ENCODE peak calls at places on chromosome 1, in five cellular contexts. N, F, O, J and Y are unnamed samples.

GRCh38 chr1:159938221-159938852 is 7.1 kb downstream of the IGSF9 start:
- DNase-seq in N (no peak), F (no peak), J (no peak), O (peak; percentile 62), Y (no peak)

GRCh38 chr1:28233264-28233606 is 406 bp upstream of the DNAJC8 start:
- DNase-seq in J (no peak), F (no peak), N (no peak), O (no peak), Y (no peak)

GRCh38 chr1:186463511-186463910 is 2.6 kb upstream of the PDC start:
- DNase-seq in N (no peak), F (no peak), J (no peak), O (no peak), Y (no peak)

GRCh38 chr1:91427741-91428140 is 23.1 kb upstream of the HFM1 start:
- DNase-seq in O (no peak), F (no peak), N (no peak), J (no peak), Y (no peak)

GRCh38 chr1:34885405-34886247 is 26.1 kb upstream of the SMIM12 start:
- DNase-seq in F (peak; percentile 24), O (peak; percentile 85), J (no peak), N (no peak), Y (no peak)

GRCh38 chr1:184244962-184245361 is 141.9 kb upstream of the C1orf21 start:
- DNase-seq in J (no peak), N (no peak), O (no peak), F (no peak), Y (no peak)

GRCh38 chr1:63931468-63931867 is 157.7 kb downstream of the ROR1 start:
- DNase-seq in N (no peak), J (peak; percentile 79), F (no peak), O (no peak), Y (no peak)

GRCh38 chr1:202105571-202106339 is 17.0 kb upstream of the GPR37L1 start:
- DNase-seq in N (no peak), J (peak; percentile 59), F (no peak), O (no peak), Y (peak; percentile 87)

GRCh38 chr1:151238467-151238739 is 16.1 kb upstream of the PSMD4 start:
- DNase-seq in F (no peak), O (no peak), J (peak; percentile 96), N (no peak), Y (no peak)

GRCh38 chr1:116255933-116256649 is 117.0 kb upstream of the ATP1A1 start:
- DNase-seq in O (no peak), N (no peak), J (no peak), F (no peak), Y (no peak)

GRCh38 chr1:248714248-248714647 is 11.7 kb upstream of the OR14I1 start:
- DNase-seq in F (no peak), O (no peak), N (no peak), J (no peak), Y (no peak)

GRCh38 chr1:163257763-163258162 is 55.0 kb upstream of the RGS5 start:
- DNase-seq in J (no peak), F (no peak), N (no peak), O (no peak), Y (no peak)

GRCh38 chr1:59553381-59553780 is 256.5 kb downstream of the FGGY start:
- DNase-seq in J (peak; percentile 27), O (no peak), F (no peak), N (no peak), Y (no peak)

GRCh38 chr1:32215629-32216505 is 6.3 kb downstream of the TMEM234 start:
- DNase-seq in N (peak; percentile 56), O (peak; percentile 80), J (peak; percentile 66), F (no peak), Y (no peak)

GRCh38 chr1:184051138-184051484 is 419 bp upstream of the TSEN15 start:
- DNase-seq in O (no peak), F (no peak), N (no peak), J (no peak), Y (no peak)

GRCh38 chr1:7177021-7177420 is 391.8 kb downstream of the CAMTA1 start:
- DNase-seq in F (no peak), N (no peak), O (no peak), J (no peak), Y (no peak)

GRCh38 chr1:16181887-16182719 is 26.2 kb upstream of the EPHA2 start:
- DNase-seq in O (peak; percentile 93), J (peak; percentile 89), F (no peak), N (peak; percentile 84), Y (peak; percentile 97)

GRCh38 chr1:30779294-30780071 is 21.9 kb upstream of the LAPTM5 start:
- DNase-seq in J (peak; percentile 48), N (peak; percentile 96), O (peak; percentile 97), F (peak; percentile 89), Y (peak; percentile 92)

GRCh38 chr1:16189921-16190499 is 22.4 kb downstream of the ARHGEF19 start:
- DNase-seq in J (no peak), F (no peak), O (no peak), N (no peak), Y (peak; percentile 68)

GRCh38 chr1:1942753-1943656 is 23.9 kb upstream of the TMEM52 start:
- DNase-seq in O (peak; percentile 67), J (no peak), N (no peak), F (no peak), Y (peak; percentile 78)

GRCh38 chr1:31954607-31955283 is 16.6 kb upstream of the PTP4A2 start:
- DNase-seq in J (peak; percentile 99), O (peak; percentile 93), F (no peak), N (peak; percentile 90), Y (peak; percentile 90)

GRCh38 chr1:89065077-89065868 is at the start of gene GBP1:
- DNase-seq in F (no peak), O (no peak), J (peak; percentile 88), N (peak; percentile 61), Y (no peak)

GRCh38 chr1:156898151-156898550 is 4.6 kb downstream of the PEAR1 start:
- DNase-seq in N (peak; percentile 27), J (peak; percentile 72), F (no peak), O (no peak), Y (peak; percentile 91)

GRCh38 chr1:15948091-15948591 is 27.8 kb downstream of the ZBTB17 start:
- DNase-seq in J (no peak), F (no peak), N (no peak), O (peak; percentile 77), Y (peak; percentile 78)

GRCh38 chr1:92583821-92584760 is 97.4 kb upstream of the GFI1 start:
- DNase-seq in N (no peak), F (no peak), O (no peak), J (peak; percentile 82), Y (no peak)

GRCh38 chr1:113934006-113934405 is 4.9 kb downstream of the HIPK1 start:
- DNase-seq in N (no peak), J (no peak), O (no peak), F (no peak), Y (no peak)

GRCh38 chr1:113929750-113930498 is 800 bp downstream of the HIPK1 start:
- DNase-seq in J (peak; percentile 17), F (peak; percentile 55), N (no peak), O (peak; percentile 85), Y (peak; percentile 85)

GRCh38 chr1:113930499-113931161 is 1.5 kb downstream of the HIPK1 start:
- DNase-seq in N (no peak), J (peak; percentile 83), O (no peak), F (peak; percentile 55), Y (no peak)

GRCh38 chr1:113928950-113929749 is at the start of gene HIPK1:
- DNase-seq in O (peak; percentile 98), N (peak; percentile 90), J (peak; percentile 82), F (peak; percentile 90), Y (peak; percentile 97)

DNA sequence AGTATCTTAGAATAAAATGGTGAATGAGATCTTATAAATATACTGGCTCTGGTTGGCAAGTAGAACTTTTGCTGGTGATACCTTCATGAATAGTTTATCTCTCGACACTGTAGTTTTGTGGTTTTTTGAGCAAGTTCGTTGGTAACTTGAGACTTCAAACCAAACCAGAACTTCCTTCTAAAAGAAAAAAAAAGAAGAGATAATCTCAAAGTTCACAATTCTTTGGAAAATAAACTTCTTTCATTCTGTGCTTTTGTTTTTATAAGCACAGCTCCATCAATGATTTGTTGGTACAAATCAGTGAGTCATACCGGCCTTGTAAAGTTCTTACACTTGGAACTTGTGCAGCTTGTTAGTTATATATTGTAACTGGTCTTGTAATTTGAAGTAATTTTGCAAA is 2.3 kb downstream of the HIPK1 start:
- DNase-seq in F (no peak), O (no peak), N (no peak), J (peak; percentile 83), Y (no peak)
- H3K27ac ChIP-seq in F (peak overlapping the region; percentile 97), O (no peak overlapping the region), N (peak overlapping the region; percentile 97), J (peak overlapping the region; percentile 37), Y (peak overlapping the region; percentile 30)

GRCh38 chr1:26704629-26705028 is 8.8 kb downstream of the ARID1A start:
- DNase-seq in F (no peak), N (no peak), J (no peak), O (no peak), Y (no peak)
- H3K9me3 ChIP-seq in F (no peaks in the 10 kb centered on the region), N (no peaks in the 10 kb centered on the region), J (no peaks in the 10 kb centered on the region), O (no peaks in the 10 kb centered on the region), Y (no peaks in the 10 kb centered on the region)

DNA sequence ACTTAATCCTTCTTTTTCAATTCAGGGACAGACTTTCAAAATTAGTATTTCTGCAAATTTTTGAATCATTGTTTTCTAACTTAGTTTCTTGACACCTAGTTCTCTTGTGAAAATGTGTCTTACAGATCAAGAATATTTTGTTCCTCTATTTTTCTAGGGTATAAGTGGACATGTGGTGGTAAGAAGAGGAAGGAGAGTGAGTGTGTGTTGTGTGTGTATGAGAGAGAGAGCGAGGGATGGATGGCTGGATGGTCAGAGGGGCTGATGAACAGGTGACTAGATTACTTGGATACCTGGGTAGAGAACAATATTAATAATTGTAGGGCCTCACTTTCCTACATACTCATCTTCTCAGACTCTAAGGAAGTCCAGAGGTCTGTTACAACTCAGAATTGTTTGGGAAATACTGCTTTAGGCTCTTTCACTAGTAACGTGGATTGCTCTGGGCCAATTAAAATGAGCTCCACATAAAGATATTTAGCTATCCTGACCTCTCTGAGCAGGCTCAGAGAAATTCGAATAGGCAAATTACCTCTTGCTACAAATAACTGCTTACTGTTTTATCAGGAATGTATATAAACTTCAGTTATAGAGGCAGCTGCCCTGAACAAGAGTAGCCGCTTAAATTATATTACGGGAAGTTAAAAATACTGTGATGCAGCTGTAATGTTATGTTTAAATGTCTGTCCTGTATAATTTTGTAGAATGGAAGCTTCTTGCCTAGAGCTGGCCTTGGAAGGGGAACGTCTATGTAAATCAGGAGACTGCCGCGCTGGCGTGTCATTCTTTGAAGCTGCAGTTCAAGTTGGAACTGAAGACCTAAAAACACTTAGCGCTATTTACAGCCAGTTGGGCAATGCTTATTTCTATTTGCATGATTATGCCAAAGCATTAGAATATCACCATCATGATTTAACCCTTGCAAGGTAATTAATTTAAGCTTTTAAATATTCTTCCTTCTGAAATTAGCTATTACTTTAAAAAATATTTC is 19.7 kb downstream of the GPSM2 start:
- DNase-seq in O (no peak), F (no peak), N (no peak), J (peak; percentile 66), Y (no peak)
- H3K27ac ChIP-seq in O (no peak overlapping the region), F (no peak overlapping the region), N (peak overlapping the region; percentile 53), J (peak overlapping the region; percentile 35), Y (no peak overlapping the region)

GRCh38 chr1:236204656-236205055 is 62.3 kb downstream of the GPR137B start:
- DNase-seq in N (no peak), F (no peak), J (peak; percentile 30), O (no peak), Y (no peak)

GRCh38 chr1:236204043-236204442 is 61.7 kb downstream of the GPR137B start:
- DNase-seq in J (peak; percentile 65), F (no peak), N (no peak), O (no peak), Y (no peak)

GRCh38 chr1:236206548-236206947 is 64.2 kb downstream of the GPR137B start:
- DNase-seq in O (no peak), F (no peak), N (peak; percentile 17), J (no peak), Y (no peak)

GRCh38 chr1:236200925-236201324 is 58.6 kb downstream of the GPR137B start:
- DNase-seq in J (no peak), F (no peak), O (no peak), N (no peak), Y (no peak)
- H3K9me3 ChIP-seq in J (peaks cover 2% of the 10 kb centered on the region), F (peaks cover 21% of the 10 kb centered on the region), O (peaks cover 4% of the 10 kb centered on the region), N (peaks cover 61% of the 10 kb centered on the region), Y (peaks cover 13% of the 10 kb centered on the region)